ENCODE peak calls at places on chromosomes 4 and X, in eight cellular contexts. One of them, this sample, is unnamed.

GRCh38 chr4:6324999-6325790 is 55.5 kb downstream of the WFS1 start:
- DNase-seq in hepatocyte: peak
- DNase-seq in tibial artery: no peak
- DNase-seq in HFF-Myc: no peak
- DNase-seq in left lung: peak
- DNase-seq in thoracic aorta: no peak
- DNase-seq in heart left ventricle: peak
- DNase-seq in colonic mucosa: peak
- DNase-seq in this sample: no peak

GRCh38 chr4:176307591-176307920 is 12.2 kb upstream of the SPCS3 start:
- DNase-seq in hepatocyte: no peak
- DNase-seq in tibial artery: no peak
- DNase-seq in HFF-Myc: no peak
- DNase-seq in left lung: no peak
- DNase-seq in thoracic aorta: no peak
- DNase-seq in heart left ventricle: no peak
- DNase-seq in colonic mucosa: no peak
- DNase-seq in this sample: no peak

GRCh38 chr4:128287159-128287870 is at the start of gene PGRMC2:
- DNase-seq in hepatocyte: peak
- DNase-seq in tibial artery: no peak
- DNase-seq in HFF-Myc: no peak
- DNase-seq in left lung: peak
- DNase-seq in thoracic aorta: no peak
- DNase-seq in heart left ventricle: peak
- DNase-seq in colonic mucosa: peak
- DNase-seq in this sample: no peak

GRCh38 chrX:49157194-49157593 is 5.4 kb upstream of the MAGIX start:
- DNase-seq in hepatocyte: no peak
- DNase-seq in tibial artery: no peak
- DNase-seq in HFF-Myc: no peak
- DNase-seq in left lung: no peak
- DNase-seq in thoracic aorta: no peak
- DNase-seq in heart left ventricle: no peak
- DNase-seq in colonic mucosa: no peak
- DNase-seq in this sample: no peak

GRCh38 chrX:10387011-10387410 is 230.2 kb downstream of the CLCN4 start:
- DNase-seq in hepatocyte: no peak
- DNase-seq in tibial artery: no peak
- DNase-seq in HFF-Myc: no peak
- DNase-seq in left lung: no peak
- DNase-seq in thoracic aorta: no peak
- DNase-seq in heart left ventricle: no peak
- DNase-seq in colonic mucosa: no peak
- DNase-seq in this sample: no peak

GRCh38 chr4:3364634-3365314 is 72.0 kb downstream of the RGS12 start:
- DNase-seq in hepatocyte: no peak
- DNase-seq in tibial artery: no peak
- DNase-seq in HFF-Myc: no peak
- DNase-seq in left lung: peak
- DNase-seq in thoracic aorta: no peak
- DNase-seq in heart left ventricle: no peak
- DNase-seq in colonic mucosa: no peak
- DNase-seq in this sample: no peak

GRCh38 chr4:14532436-14532835 is 469.8 kb upstream of the CPEB2 start:
- DNase-seq in hepatocyte: no peak
- DNase-seq in tibial artery: no peak
- DNase-seq in HFF-Myc: no peak
- DNase-seq in left lung: no peak
- DNase-seq in thoracic aorta: no peak
- DNase-seq in heart left ventricle: no peak
- DNase-seq in colonic mucosa: no peak
- DNase-seq in this sample: no peak

GRCh38 chrX:19332983-19333382 is 10.7 kb upstream of the PDHA1 start:
- DNase-seq in hepatocyte: peak
- DNase-seq in tibial artery: no peak
- DNase-seq in HFF-Myc: peak
- DNase-seq in left lung: no peak
- DNase-seq in thoracic aorta: no peak
- DNase-seq in heart left ventricle: peak
- DNase-seq in colonic mucosa: no peak
- DNase-seq in this sample: no peak

GRCh38 chr4:61984260-61984909 is 784.3 kb downstream of the ADGRL3 start:
- DNase-seq in hepatocyte: no peak
- DNase-seq in tibial artery: no peak
- DNase-seq in HFF-Myc: no peak
- DNase-seq in left lung: no peak
- DNase-seq in thoracic aorta: no peak
- DNase-seq in heart left ventricle: no peak
- DNase-seq in colonic mucosa: no peak
- DNase-seq in this sample: no peak
- TF ChIP-seq CTCF in hepatocyte: peak
- TF ChIP-seq CTCF in tibial artery: no peak
- TF ChIP-seq CTCF in HFF-Myc: no peak
- TF ChIP-seq CTCF in left lung: no peak
- TF ChIP-seq CTCF in thoracic aorta: no peak
- TF ChIP-seq CTCF in heart left ventricle: no peak
- TF ChIP-seq CTCF in colonic mucosa: no peak
- TF ChIP-seq CTCF in this sample: no peak

GRCh38 chrX:7946960-7947359 is 19.7 kb upstream of the PNPLA4 start:
- DNase-seq in hepatocyte: no peak
- DNase-seq in tibial artery: no peak
- DNase-seq in HFF-Myc: no peak
- DNase-seq in left lung: no peak
- DNase-seq in thoracic aorta: no peak
- DNase-seq in heart left ventricle: no peak
- DNase-seq in colonic mucosa: no peak
- DNase-seq in this sample: no peak

GRCh38 chrX:7943600-7944245 is 16.5 kb upstream of the PNPLA4 start:
- DNase-seq in hepatocyte: no peak
- DNase-seq in tibial artery: no peak
- DNase-seq in HFF-Myc: no peak
- DNase-seq in left lung: no peak
- DNase-seq in thoracic aorta: no peak
- DNase-seq in heart left ventricle: no peak
- DNase-seq in colonic mucosa: peak
- DNase-seq in this sample: no peak

DNA sequence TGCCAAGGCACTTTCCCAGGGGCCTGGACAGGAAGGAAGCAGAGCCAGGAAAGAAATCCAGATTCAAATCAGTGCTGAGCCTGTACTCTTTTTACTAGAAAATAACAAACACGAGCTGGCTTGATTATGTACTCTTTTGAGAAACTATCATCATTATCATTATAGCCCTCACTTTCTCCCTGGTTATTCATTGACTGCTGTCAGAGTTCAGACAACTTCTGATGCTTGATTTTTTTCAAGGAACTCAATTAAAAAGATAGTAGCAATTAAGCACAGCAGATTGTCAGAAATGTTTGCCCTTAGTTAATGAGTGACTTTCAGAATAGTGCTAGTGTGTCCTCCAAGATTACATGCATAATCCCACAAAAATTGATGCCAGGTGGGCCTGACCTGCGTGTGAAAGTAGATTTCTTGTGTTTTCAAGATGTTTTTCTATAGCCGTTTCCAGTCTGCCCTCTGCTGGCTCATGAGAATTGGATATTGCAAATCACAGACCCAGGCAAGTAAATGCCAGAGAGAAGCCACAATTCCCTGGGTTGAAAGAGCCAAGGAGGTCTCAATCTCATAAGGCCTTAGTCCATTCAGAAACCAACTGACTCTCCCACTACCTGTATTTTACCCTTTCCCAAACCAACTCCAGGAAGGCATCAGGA is 14.3 kb upstream of the PNPLA4 start:
- DNase-seq in hepatocyte: peak
- DNase-seq in tibial artery: no peak
- DNase-seq in HFF-Myc: peak
- DNase-seq in left lung: no peak
- DNase-seq in thoracic aorta: no peak
- DNase-seq in heart left ventricle: no peak
- DNase-seq in colonic mucosa: peak
- DNase-seq in this sample: no peak
- TF ChIP-seq CTCF in hepatocyte: peak
- TF ChIP-seq CTCF in tibial artery: no peak
- TF ChIP-seq CTCF in HFF-Myc: peak
- TF ChIP-seq CTCF in left lung: no peak
- TF ChIP-seq CTCF in thoracic aorta: no peak
- TF ChIP-seq CTCF in heart left ventricle: peak
- TF ChIP-seq CTCF in colonic mucosa: no peak
- TF ChIP-seq CTCF in this sample: no peak

GRCh38 chr4:152819026-152819645 is 39.4 kb downstream of the ARFIP1 start:
- DNase-seq in hepatocyte: no peak
- DNase-seq in tibial artery: no peak
- DNase-seq in HFF-Myc: no peak
- DNase-seq in left lung: no peak
- DNase-seq in thoracic aorta: no peak
- DNase-seq in heart left ventricle: no peak
- DNase-seq in colonic mucosa: no peak
- DNase-seq in this sample: no peak

GRCh38 chr4:152817331-152817730 is 37.6 kb downstream of the ARFIP1 start:
- DNase-seq in hepatocyte: no peak
- DNase-seq in tibial artery: no peak
- DNase-seq in HFF-Myc: no peak
- DNase-seq in left lung: no peak
- DNase-seq in thoracic aorta: no peak
- DNase-seq in heart left ventricle: no peak
- DNase-seq in colonic mucosa: no peak
- DNase-seq in this sample: no peak

GRCh38 chr4:152822323-152822722 is 42.6 kb downstream of the ARFIP1 start:
- DNase-seq in hepatocyte: no peak
- DNase-seq in tibial artery: no peak
- DNase-seq in HFF-Myc: no peak
- DNase-seq in left lung: no peak
- DNase-seq in thoracic aorta: no peak
- DNase-seq in heart left ventricle: no peak
- DNase-seq in colonic mucosa: no peak
- DNase-seq in this sample: no peak

GRCh38 chr4:152824561-152824960 is 44.8 kb downstream of the ARFIP1 start:
- DNase-seq in hepatocyte: no peak
- DNase-seq in tibial artery: no peak
- DNase-seq in HFF-Myc: no peak
- DNase-seq in left lung: no peak
- DNase-seq in thoracic aorta: no peak
- DNase-seq in heart left ventricle: no peak
- DNase-seq in colonic mucosa: no peak
- DNase-seq in this sample: no peak

DNA sequence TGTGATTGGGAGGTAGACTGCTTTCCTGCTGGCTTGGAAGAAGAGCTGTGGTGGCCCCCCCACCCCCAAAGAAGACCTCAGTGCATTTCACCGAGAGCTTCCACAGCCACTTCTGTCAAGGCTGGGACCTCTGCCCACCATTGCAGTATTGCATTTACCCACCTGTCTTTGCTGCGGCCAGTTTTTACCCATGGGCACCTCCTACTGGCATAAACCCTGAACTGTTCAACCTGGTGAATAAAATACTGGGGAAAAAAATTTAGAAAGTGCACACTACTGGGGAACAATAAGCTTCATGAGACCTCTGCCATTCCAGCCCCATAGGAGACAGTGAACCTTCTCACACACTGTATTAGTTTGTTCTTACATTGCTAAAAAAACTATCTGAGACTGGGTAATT is 40.3 kb downstream of the ARFIP1 start:
- DNase-seq in hepatocyte: no peak
- DNase-seq in tibial artery: no peak
- DNase-seq in HFF-Myc: no peak
- DNase-seq in left lung: no peak
- DNase-seq in thoracic aorta: no peak
- DNase-seq in heart left ventricle: no peak
- DNase-seq in colonic mucosa: no peak
- DNase-seq in this sample: no peak
- TF ChIP-seq CTCF in hepatocyte: no peak
- TF ChIP-seq CTCF in tibial artery: no peak
- TF ChIP-seq CTCF in HFF-Myc: no peak
- TF ChIP-seq CTCF in left lung: no peak
- TF ChIP-seq CTCF in thoracic aorta: no peak
- TF ChIP-seq CTCF in heart left ventricle: no peak
- TF ChIP-seq CTCF in colonic mucosa: no peak
- TF ChIP-seq CTCF in this sample: no peak

DNA sequence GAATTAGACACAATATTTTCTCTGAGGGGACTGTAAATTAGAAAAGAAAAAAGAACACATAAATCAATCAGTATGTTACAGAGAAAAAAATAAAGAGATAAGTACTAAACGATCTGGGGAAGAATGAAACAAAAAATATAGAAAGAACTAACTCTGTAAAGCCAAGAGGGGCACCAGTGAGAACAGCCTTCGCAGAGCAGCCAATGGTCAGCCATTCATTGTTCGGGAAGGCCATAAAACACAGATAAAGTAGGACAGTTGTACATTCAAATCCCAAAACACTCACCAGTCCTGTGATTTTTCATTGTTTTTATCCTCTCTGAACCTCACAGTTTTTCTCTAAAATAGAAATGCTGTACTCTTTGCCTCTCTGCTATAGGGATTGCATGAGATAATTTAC is 127.9 kb downstream of the NEK1 start:
- DNase-seq in hepatocyte: peak
- DNase-seq in tibial artery: no peak
- DNase-seq in HFF-Myc: no peak
- DNase-seq in left lung: no peak
- DNase-seq in thoracic aorta: no peak
- DNase-seq in heart left ventricle: no peak
- DNase-seq in colonic mucosa: no peak
- DNase-seq in this sample: no peak
- TF ChIP-seq CTCF in hepatocyte: peak
- TF ChIP-seq CTCF in tibial artery: no peak
- TF ChIP-seq CTCF in HFF-Myc: no peak
- TF ChIP-seq CTCF in left lung: no peak
- TF ChIP-seq CTCF in thoracic aorta: no peak
- TF ChIP-seq CTCF in heart left ventricle: no peak
- TF ChIP-seq CTCF in colonic mucosa: no peak
- TF ChIP-seq CTCF in this sample: no peak

GRCh38 chr4:143336828-143337599 is at the start of gene GAB1:
- DNase-seq in hepatocyte: peak
- DNase-seq in tibial artery: peak
- DNase-seq in HFF-Myc: no peak
- DNase-seq in left lung: peak
- DNase-seq in thoracic aorta: peak
- DNase-seq in heart left ventricle: peak
- DNase-seq in colonic mucosa: peak
- DNase-seq in this sample: no peak
- TF ChIP-seq CTCF in hepatocyte: peak
- TF ChIP-seq CTCF in tibial artery: no peak
- TF ChIP-seq CTCF in HFF-Myc: no peak
- TF ChIP-seq CTCF in left lung: no peak
- TF ChIP-seq CTCF in thoracic aorta: no peak
- TF ChIP-seq CTCF in heart left ventricle: no peak
- TF ChIP-seq CTCF in colonic mucosa: peak
- TF ChIP-seq CTCF in this sample: no peak

DNA sequence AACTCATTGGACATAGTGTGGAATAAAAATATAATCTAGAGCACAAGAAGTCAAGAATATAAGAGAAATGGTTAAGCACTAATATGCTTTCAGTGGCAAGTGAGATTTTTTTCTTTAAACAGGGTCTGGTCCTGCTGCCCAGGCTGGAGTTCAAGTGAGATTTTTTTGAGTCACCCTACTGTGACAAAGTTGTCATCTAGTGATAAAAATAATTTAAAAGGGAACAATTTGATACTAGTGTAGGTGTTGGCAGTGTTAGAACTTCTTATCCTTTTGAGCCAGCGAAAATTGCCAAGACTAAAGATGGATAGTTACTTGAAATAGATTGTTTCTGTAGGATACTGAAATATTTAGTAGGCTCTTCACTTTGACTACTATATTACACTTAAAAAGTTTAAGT is 67.9 kb upstream of the TECRL start:
- DNase-seq in hepatocyte: no peak
- DNase-seq in tibial artery: no peak
- DNase-seq in HFF-Myc: no peak
- DNase-seq in left lung: no peak
- DNase-seq in thoracic aorta: no peak
- DNase-seq in heart left ventricle: no peak
- DNase-seq in colonic mucosa: no peak
- DNase-seq in this sample: no peak
- TF ChIP-seq CTCF in hepatocyte: no peak
- TF ChIP-seq CTCF in tibial artery: no peak
- TF ChIP-seq CTCF in HFF-Myc: no peak
- TF ChIP-seq CTCF in left lung: no peak
- TF ChIP-seq CTCF in thoracic aorta: no peak
- TF ChIP-seq CTCF in heart left ventricle: no peak
- TF ChIP-seq CTCF in colonic mucosa: no peak
- TF ChIP-seq CTCF in this sample: no peak

This sample was measured in omental fat pad.